ENCODE peak calls at places on chromosomes 1 and 21, in eight cellular contexts. V is fibroblast of lung; H is ovary; C is activated T-helper 1 cell treated with anti-CD3 and anti-CD28 coated beads, Interleukin-12 subunit alpha, Interleukin-12 subunit beta, Interleukin-2, Interleukin-4 antibody, amounts not matched to agents 30 ng/mL and 10 ng/mL and 1 ng/mL, durations not matched to agents 14 hours and 24 hours and 36 hours; R is omental fat pad; Z is NCI-H1105 treated with DMSO at 0.1 percent for 48 hours; X is C1 segment of cervical spinal cord; D is upper lobe of right lung. S is an unnamed sample.

GRCh38 chr1:25442178-25442577 is 11.5 kb downstream of the MACO1 start:
- DNase-seq in V (no peak), Z (no peak), R (no peak), D (no peak), X (no peak), C (no peak), H (no peak), S (no peak)

GRCh38 chr21:43347864-43348766 is 78.8 kb downstream of the SIK1 start:
- DNase-seq in R (no peak), X (no peak), V (no peak), Z (no peak), H (no peak), D (no peak), C (no peak), S (no peak)

GRCh38 chr1:206809504-206810084 is 37.3 kb upstream of the IL10 start:
- DNase-seq in V (peak; percentile 60), C (no peak), H (no peak), X (no peak), D (no peak), R (no peak), Z (peak; percentile 40), S (peak; percentile 21)

GRCh38 chr1:12406218-12407021 is 176.6 kb downstream of the VPS13D start:
- DNase-seq in X (no peak), R (no peak), C (no peak), V (peak; percentile 68), H (no peak), Z (no peak), D (no peak), S (no peak)

GRCh38 chr1:200134116-200134515 is 106.6 kb downstream of the NR5A2 start:
- DNase-seq in D (no peak), X (no peak), H (no peak), V (no peak), C (no peak), R (no peak), Z (no peak), S (no peak)

GRCh38 chr1:36924282-36924791 is 110.0 kb downstream of the GRIK3 start:
- DNase-seq in X (peak; percentile 23), R (no peak), H (peak; percentile 49), C (peak; percentile 31), V (peak; percentile 11), D (no peak), Z (no peak), S (peak; percentile 49)

GRCh38 chr21:39114871-39115658 is 68.2 kb downstream of the PSMG1 start:
- DNase-seq in X (no peak), V (peak; percentile 62), D (no peak), C (no peak), H (no peak), Z (no peak), R (no peak), S (peak; percentile 97)

GRCh38 chr1:6603851-6604558 is 1.3 kb upstream of the KLHL21 start:
- DNase-seq in H (peak; percentile 84), R (peak; percentile 46), Z (no peak), D (peak; percentile 81), X (peak; percentile 69), V (peak; percentile 83), C (no peak), S (no peak)

GRCh38 chr1:213122514-213122929 is 71.5 kb downstream of the RPS6KC1 start:
- DNase-seq in Z (peak; percentile 60), C (no peak), R (no peak), V (peak; percentile 83), X (no peak), D (no peak), H (no peak), S (no peak)

GRCh38 chr1:116820362-116820761 is 66.1 kb downstream of the CD2 start:
- DNase-seq in D (no peak), R (peak; percentile 54), V (peak; percentile 31), Z (peak; percentile 88), C (no peak), X (no peak), H (peak; percentile 69), S (peak; percentile 10)

GRCh38 chr1:113190078-113190477 is 117.1 kb downstream of the LRIG2 start:
- DNase-seq in H (no peak), R (no peak), C (no peak), X (no peak), D (no peak), V (no peak), Z (no peak), S (no peak)

GRCh38 chr1:79912813-79913212 is 906.3 kb upstream of the ADGRL4 start:
- DNase-seq in V (peak; percentile 40), H (no peak), C (no peak), X (no peak), R (no peak), Z (no peak), D (no peak), S (no peak)

GRCh38 chr1:204258213-204259115 is 44.7 kb upstream of the GOLT1A start:
- DNase-seq in V (peak; percentile 69), X (no peak), C (no peak), R (no peak), H (peak; percentile 69), Z (peak; percentile 46), D (peak; percentile 79), S (peak; percentile 68)

GRCh38 chr21:29125979-29126378 is 4.5 kb upstream of the MAP3K7CL start:
- DNase-seq in V (no peak), X (no peak), C (no peak), D (no peak), R (no peak), H (no peak), Z (no peak), S (no peak)

GRCh38 chr1:12567288-12567819 is 50.7 kb downstream of the DHRS3 start:
- DNase-seq in Z (no peak), H (no peak), R (no peak), C (no peak), V (no peak), X (no peak), D (no peak), S (no peak)

GRCh38 chr21:46004168-46004861 is 22.7 kb downstream of the COL6A1 start:
- DNase-seq in Z (no peak), R (peak; percentile 20), H (peak; percentile 47), V (no peak), C (no peak), X (no peak), D (no peak), S (peak; percentile 1)

GRCh38 chr1:35539073-35539823 is 18.0 kb downstream of the KIAA0319L start:
- DNase-seq in X (no peak), V (no peak), C (peak; percentile 46), Z (no peak), R (no peak), H (no peak), D (no peak), S (peak; percentile 67)

GRCh38 chr21:27403011-27403410 is 436.1 kb upstream of the ADAMTS5 start:
- DNase-seq in V (no peak), H (no peak), C (no peak), X (no peak), R (no peak), D (no peak), Z (no peak), S (no peak)

GRCh38 chr21:36694041-36694515 is 4.8 kb upstream of the SIM2 start:
- DNase-seq in D (no peak), C (no peak), H (no peak), R (no peak), Z (no peak), X (no peak), V (peak; percentile 52), S (no peak)

GRCh38 chr1:112714313-112715263 is 544 bp downstream of the PPM1J start:
- DNase-seq in X (no peak), C (no peak), H (peak; percentile 63), R (no peak), D (peak; percentile 80), V (no peak), Z (no peak), S (no peak)

GRCh38 chr1:159960721-159961381 is 6.8 kb upstream of the SLAMF9 start:
- DNase-seq in V (peak; percentile 87), Z (no peak), X (no peak), R (no peak), D (no peak), C (no peak), H (no peak), S (peak; percentile 99)

GRCh38 chr1:10867914-10868598 is 71.6 kb upstream of the CASZ1 start:
- DNase-seq in V (no peak), C (no peak), Z (peak; percentile 23), X (no peak), R (no peak), H (no peak), D (peak; percentile 59), S (no peak)

GRCh38 chr1:53600486-53600885 is 138.5 kb downstream of the GLIS1 start:
- DNase-seq in X (no peak), H (no peak), R (no peak), D (peak; percentile 29), C (no peak), Z (no peak), V (no peak), S (no peak)

GRCh38 chr1:214899908-214900470 is 182.5 kb upstream of the KCNK2 start:
- DNase-seq in C (no peak), H (no peak), Z (no peak), X (no peak), R (no peak), D (no peak), V (no peak), S (peak; percentile 43)

GRCh38 chr1:119358661-119359060 is 9.9 kb upstream of the HAO2 start:
- DNase-seq in V (no peak), X (no peak), D (no peak), Z (no peak), H (no peak), C (no peak), R (no peak), S (peak; percentile 30)

GRCh38 chr1:46180082-46180616 is 3.9 kb upstream of the P3R3URF start:
- DNase-seq in X (no peak), Z (peak; percentile 28), C (no peak), H (no peak), V (no peak), D (peak; percentile 79), R (no peak), S (no peak)

GRCh38 chr1:107076846-107077245 is 20.4 kb downstream of the PRMT6 start:
- DNase-seq in C (no peak), H (no peak), V (peak; percentile 65), D (no peak), R (no peak), Z (no peak), X (no peak), S (peak; percentile 31)

GRCh38 chr1:33433509-33434362 is 2.8 kb upstream of the PHC2 start:
- DNase-seq in R (peak; percentile 73), H (peak; percentile 56), C (no peak), Z (no peak), D (no peak), V (peak; percentile 100), X (peak; percentile 26), S (peak; percentile 94)

S was measured in MG63.